ENCODE peak calls at places on chromosomes 12 and 14, in four cellular contexts. J is WTC11, U is K562, Z is HepG2. V is an unnamed sample.

GRCh38 chr12:56129210-56129691 is 1.2 kb downstream of the ESYT1 start:
- DNase-seq in J (peak; percentile 73), U (peak; percentile 87), Z (no peak), V (no peak)

GRCh38 chr14:55191881-55192616 is 664 bp upstream of the DLGAP5 start:
- DNase-seq in J (no peak), U (no peak), Z (no peak), V (no peak)

GRCh38 chr14:21985081-21985480 is 311.5 kb upstream of the OR4E1 start:
- DNase-seq in J (no peak), U (no peak), Z (no peak), V (no peak)

GRCh38 chr12:52798003-52798670 is 2.2 kb upstream of the KRT3 start:
- DNase-seq in J (no peak), U (peak; percentile 56), Z (no peak), V (no peak)

GRCh38 chr12:47576256-47576655 is 129.6 kb downstream of the RPAP3 start:
- DNase-seq in J (peak; percentile 39), U (no peak), Z (no peak), V (no peak)

GRCh38 chr12:53623986-53624385 is 2.2 kb downstream of the ATF7 start:
- DNase-seq in J (no peak), U (peak; percentile 34), Z (peak; percentile 52), V (no peak)

GRCh38 chr12:87779016-87779415 is 250.2 kb downstream of the C12orf50 start:
- DNase-seq in J (no peak), U (no peak), Z (no peak), V (no peak)

GRCh38 chr12:55927588-55928502 is at the start of gene PYM1:
- DNase-seq in J (peak; percentile 79), U (peak; percentile 95), Z (peak; percentile 89), V (peak; percentile 76)

GRCh38 chr14:58947816-58948440 is 240.5 kb upstream of the DAAM1 start:
- DNase-seq in J (peak; percentile 46), U (no peak), Z (no peak), V (no peak)

GRCh38 chr12:638948-639557 is 24.2 kb downstream of the NINJ2 start:
- DNase-seq in J (no peak), U (no peak), Z (no peak), V (no peak)

GRCh38 chr12:123369209-123369608 is 4.6 kb upstream of the SBNO1 start:
- DNase-seq in J (no peak), U (peak; percentile 49), Z (no peak), V (no peak)

GRCh38 chr14:94771906-94772468 is 2.1 kb upstream of the GSC start:
- DNase-seq in J (no peak), U (no peak), Z (no peak), V (no peak)

GRCh38 chr14:33457617-33458016 is 493.3 kb downstream of the EGLN3 start:
- DNase-seq in J (no peak), U (no peak), Z (no peak), V (no peak)

GRCh38 chr14:100881211-100882025 is 22.1 kb downstream of the RTL1 start:
- DNase-seq in J (no peak), U (no peak), Z (no peak), V (no peak)

GRCh38 chr14:50232276-50232642 is 881 bp upstream of the SOS2 start:
- DNase-seq in J (no peak), U (peak; percentile 25), Z (no peak), V (no peak)

GRCh38 chr12:51085757-51086156 is 2.4 kb upstream of the CSRNP2 start:
- DNase-seq in J (no peak), U (no peak), Z (no peak), V (no peak)

GRCh38 chr14:106666341-106666740 is 1140.0 kb downstream of the TMEM121 start:
- DNase-seq in J (no peak), U (no peak), Z (no peak), V (no peak)

GRCh38 chr14:94029671-94030203 is 3.6 kb downstream of the OTUB2 start:
- DNase-seq in J (no peak), U (no peak), Z (no peak), V (no peak)

GRCh38 chr14:96271421-96271762 is 15.4 kb downstream of the BDKRB1 start:
- DNase-seq in J (no peak), U (no peak), Z (no peak), V (no peak)

GRCh38 chr14:56002316-56002715 is 115.9 kb upstream of the PELI2 start:
- DNase-seq in J (no peak), U (no peak), Z (no peak), V (no peak)

GRCh38 chr14:65101631-65102440 is 481 bp downstream of the MAX start:
- DNase-seq in J (peak; percentile 32), U (no peak), Z (no peak), V (no peak)

GRCh38 chr14:99270491-99271287 is 1.3 kb downstream of the BCL11B start:
- DNase-seq in J (peak; percentile 64), U (no peak), Z (no peak), V (no peak)

GRCh38 chr12:46891306-46891705 is 65.5 kb upstream of the SLC38A4 start:
- DNase-seq in J (no peak), U (no peak), Z (no peak), V (no peak)

GRCh38 chr12:116939734-116940133 is 29.0 kb downstream of the FBXW8 start:
- DNase-seq in J (no peak), U (no peak), Z (no peak), V (no peak)

GRCh38 chr12:25877446-25877845 is 81.0 kb upstream of the RASSF8 start:
- DNase-seq in J (no peak), U (no peak), Z (no peak), V (no peak)

GRCh38 chr14:26290007-26290530 is 307.8 kb downstream of the NOVA1 start:
- DNase-seq in J (no peak), U (no peak), Z (no peak), V (no peak)

GRCh38 chr12:122203301-122203967 is at the start of gene B3GNT4:
- DNase-seq in J (peak; percentile 73), U (peak; percentile 87), Z (no peak), V (no peak)

GRCh38 chr14:23437142-23438129 is 2.0 kb upstream of the MYH7 start:
- DNase-seq in J (no peak), U (no peak), Z (no peak), V (no peak)

GRCh38 chr12:53974084-53975018 is at the start of gene HOTAIR:
- DNase-seq in J (no peak), U (no peak), Z (no peak), V (no peak)

GRCh38 chr12:112716099-112717093 is 75.2 kb upstream of the RPH3A start:
- DNase-seq in J (peak; percentile 28), U (peak; percentile 21), Z (no peak), V (no peak)

GRCh38 chr12:96099986-96100385 is 64.6 kb upstream of the LTA4H start:
- DNase-seq in J (no peak), U (no peak), Z (no peak), V (no peak)

GRCh38 chr12:93144109-93144508 is 215.0 kb upstream of the EEA1 start:
- DNase-seq in J (no peak), U (no peak), Z (no peak), V (no peak)

GRCh38 chr12:2282321-2282720 is 229.5 kb downstream of the CACNA1C start:
- DNase-seq in J (peak; percentile 35), U (no peak), Z (peak; percentile 8), V (no peak)

GRCh38 chr12:122990961-122991622 is 10.6 kb downstream of the ARL6IP4 start:
- DNase-seq in J (no peak), U (no peak), Z (no peak), V (no peak)

GRCh38 chr14:23009483-23009938 is 432 bp downstream of the C14orf93 start:
- DNase-seq in J (no peak), U (peak; percentile 49), Z (no peak), V (no peak)

GRCh38 chr12:29889737-29890136 is 106.0 kb upstream of the TMTC1 start:
- DNase-seq in J (peak; percentile 86), U (peak; percentile 30), Z (peak; percentile 4), V (no peak)

DNA sequence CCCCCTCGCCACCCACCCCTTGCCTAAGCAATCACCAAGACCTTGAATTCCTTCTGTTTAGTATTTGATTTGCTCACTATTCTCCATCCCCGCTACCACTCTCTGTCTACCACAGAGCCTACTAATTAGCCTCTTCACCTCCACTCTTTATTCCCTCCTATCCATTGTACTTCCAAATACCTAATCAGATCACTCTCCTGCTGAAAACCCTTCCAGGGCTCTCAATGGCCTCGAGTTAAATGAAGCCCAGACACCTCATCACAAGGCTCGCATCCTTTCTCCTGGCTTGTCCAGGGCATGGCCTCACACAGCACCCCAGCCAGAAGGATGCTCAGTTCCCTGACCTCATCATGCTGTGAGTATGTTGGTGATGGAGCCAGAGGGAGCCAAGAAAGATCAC is 71.5 kb upstream of the PRMT8 start:
- DNase-seq in J (no peak), U (no peak), Z (no peak), V (no peak)
- TF ChIP-seq TCF7 in J (no peak), U (no peak), Z (no peak), V (no peak)

DNA sequence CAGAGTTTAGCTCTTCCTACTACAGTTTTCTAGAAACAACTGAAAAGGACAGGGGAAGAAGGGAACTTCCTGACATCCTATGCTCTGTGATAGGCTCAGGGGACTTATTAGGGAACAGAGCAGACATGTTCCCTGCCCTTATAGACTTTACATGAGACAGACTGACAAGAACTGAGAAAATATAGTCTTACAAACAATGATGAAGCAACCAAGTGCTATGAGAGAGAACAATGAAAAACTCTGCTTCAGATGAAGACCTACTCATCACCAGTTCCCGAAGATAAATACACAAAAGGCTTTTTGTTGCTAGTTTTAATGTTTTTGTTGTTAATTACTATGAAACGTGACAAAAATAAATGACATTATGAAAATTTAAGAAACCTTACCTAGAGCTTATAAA is 115.3 kb downstream of the SEC23A start:
- DNase-seq in J (no peak), U (no peak), Z (no peak), V (no peak)
- TF ChIP-seq NR2C2 in J (no peak), U (no peak), Z (no peak), V (no peak)

DNA sequence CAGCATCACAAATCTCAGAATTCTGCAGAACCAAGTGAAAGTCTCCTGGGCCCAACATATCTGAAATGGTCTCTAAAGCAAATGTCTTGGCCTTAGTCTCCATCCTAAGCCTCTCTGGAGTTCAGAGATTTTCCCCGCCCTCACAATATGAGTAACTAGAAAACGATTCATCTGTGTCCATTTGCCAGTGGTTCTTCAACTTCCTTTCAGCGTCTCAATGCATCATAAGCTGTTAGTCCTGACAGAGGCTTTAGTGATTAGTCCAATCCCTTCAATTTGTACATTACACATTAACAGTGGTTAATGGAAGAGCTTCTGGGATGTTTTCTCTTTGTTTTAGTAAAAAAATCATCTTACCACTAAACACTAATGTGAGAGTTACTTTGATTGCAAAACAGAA is 17.4 kb downstream of the NPC2 start:
- DNase-seq in J (no peak), U (no peak), Z (no peak), V (no peak)
- TF ChIP-seq TCF7 in J (no peak), U (no peak), Z (no peak), V (no peak)

GRCh38 chr14:90676356-90676755 is 139.9 kb downstream of the TTC7B start:
- DNase-seq in J (no peak), U (no peak), Z (no peak), V (no peak)

GRCh38 chr14:90671835-90672234 is 144.4 kb downstream of the TTC7B start:
- DNase-seq in J (no peak), U (no peak), Z (no peak), V (no peak)

GRCh38 chr14:90674716-90675115 is 141.5 kb downstream of the TTC7B start:
- DNase-seq in J (no peak), U (no peak), Z (no peak), V (no peak)

GRCh38 chr14:90675399-90675798 is 140.8 kb downstream of the TTC7B start:
- DNase-seq in J (no peak), U (no peak), Z (no peak), V (no peak)

GRCh38 chr14:90674043-90674670 is 142.1 kb downstream of the TTC7B start:
- DNase-seq in J (no peak), U (no peak), Z (no peak), V (no peak)
- TF ChIP-seq NR2C2 in J (no peak), U (no peak), Z (no peak), V (no peak)

V was measured in GM12878.